ENCODE peak calls at places on chromosomes 4 and X, in eight cellular contexts. P is left ventricle myocardium superior, I is omental fat pad, Y is transverse colon, J is stromal cell of bone marrow, F is head of caudate nucleus, W is psoas muscle, S is H9. K is an unnamed sample.

GRCh38 chr4:145935253-145936141 is 3.1 kb downstream of the ZNF827 start:
- DNase-seq in P (peak), I (no peak), Y (peak), J (no peak), F (peak), W (peak), S (peak), K (peak)

GRCh38 chrX:106404512-106404911 is 207.3 kb upstream of the RADX start:
- DNase-seq in P (no peak), I (no peak), Y (no peak), J (no peak), F (no peak), W (no peak), S (no peak), K (peak)

GRCh38 chr4:185470503-185471195 is 884 bp downstream of the CCDC110 start:
- DNase-seq in P (peak), I (peak), Y (peak), J (no peak), F (no peak), W (peak), S (peak), K (peak)

GRCh38 chr4:147733614-147734344 is 1.9 kb downstream of the ARHGAP10 start:
- DNase-seq in P (peak), I (no peak), Y (no peak), J (peak), F (no peak), W (peak), S (no peak), K (peak)

GRCh38 chr4:22099896-22100295 is 151.3 kb upstream of the KCNIP4 start:
- DNase-seq in P (no peak), I (no peak), Y (no peak), J (peak), F (no peak), W (no peak), S (no peak), K (peak)

GRCh38 chr4:48203819-48204218 is 65.8 kb downstream of the TEC start:
- DNase-seq in P (no peak), I (no peak), Y (no peak), J (no peak), F (no peak), W (no peak), S (no peak), K (no peak)

GRCh38 chr4:16775411-16776154 is 122.9 kb downstream of the LDB2 start:
- DNase-seq in P (no peak), I (no peak), Y (no peak), J (no peak), F (no peak), W (no peak), S (no peak), K (no peak)

GRCh38 chr4:142922720-142923119 is 76.6 kb upstream of the INPP4B start:
- DNase-seq in P (no peak), I (no peak), Y (no peak), J (no peak), F (no peak), W (no peak), S (no peak), K (no peak)

GRCh38 chrX:70129811-70130210 is 3.4 kb upstream of the IGBP1 start:
- DNase-seq in P (no peak), I (no peak), Y (no peak), J (no peak), F (no peak), W (no peak), S (no peak), K (peak)

K was measured in fibroblast of pulmonary artery.